ENCODE peak calls at places on chromosome 22, in four cellular contexts. One of them, this sample, is unnamed.

GRCh38 chr22:32801436-32802290 is at the start of gene TIMP3:
- DNase-seq in uterus: peak
- DNase-seq in CD4-positive, alpha-beta T cell: no peak
- DNase-seq in dermis microvascular lymphatic vessel endothelial cell: peak
- DNase-seq in this sample: peak

GRCh38 chr22:44542561-44543222 is 44.7 kb upstream of the RTL6 start:
- DNase-seq in uterus: no peak
- DNase-seq in CD4-positive, alpha-beta T cell: no peak
- DNase-seq in dermis microvascular lymphatic vessel endothelial cell: no peak
- DNase-seq in this sample: no peak

GRCh38 chr22:49768077-49768476 is 59.6 kb downstream of the BRD1 start:
- DNase-seq in uterus: no peak
- DNase-seq in CD4-positive, alpha-beta T cell: no peak
- DNase-seq in dermis microvascular lymphatic vessel endothelial cell: no peak
- DNase-seq in this sample: no peak

GRCh38 chr22:19921544-19922081 is 20.0 kb upstream of the COMT start:
- DNase-seq in uterus: no peak
- DNase-seq in CD4-positive, alpha-beta T cell: no peak
- DNase-seq in dermis microvascular lymphatic vessel endothelial cell: no peak
- DNase-seq in this sample: no peak

GRCh38 chr22:24994070-24994763 is 41.7 kb downstream of the KIAA1671 start:
- DNase-seq in uterus: no peak
- DNase-seq in CD4-positive, alpha-beta T cell: no peak
- DNase-seq in dermis microvascular lymphatic vessel endothelial cell: no peak
- DNase-seq in this sample: no peak

GRCh38 chr22:33743756-33744155 is 176.5 kb downstream of the LARGE1 start:
- DNase-seq in uterus: no peak
- DNase-seq in CD4-positive, alpha-beta T cell: no peak
- DNase-seq in dermis microvascular lymphatic vessel endothelial cell: no peak
- DNase-seq in this sample: no peak

GRCh38 chr22:40387758-40388157 is 17.4 kb downstream of the SGSM3 start:
- DNase-seq in uterus: no peak
- DNase-seq in CD4-positive, alpha-beta T cell: no peak
- DNase-seq in dermis microvascular lymphatic vessel endothelial cell: no peak
- DNase-seq in this sample: no peak

GRCh38 chr22:44738347-44738715 is 14.0 kb upstream of the ARHGAP8 start:
- DNase-seq in uterus: no peak
- DNase-seq in CD4-positive, alpha-beta T cell: no peak
- DNase-seq in dermis microvascular lymphatic vessel endothelial cell: no peak
- DNase-seq in this sample: no peak

GRCh38 chr22:49586873-49587272 is 240.8 kb downstream of the BRD1 start:
- DNase-seq in uterus: no peak
- DNase-seq in CD4-positive, alpha-beta T cell: no peak
- DNase-seq in dermis microvascular lymphatic vessel endothelial cell: no peak
- DNase-seq in this sample: no peak

GRCh38 chr22:42269407-42270177 is 861 bp downstream of the TCF20 start:
- DNase-seq in uterus: peak
- DNase-seq in CD4-positive, alpha-beta T cell: peak
- DNase-seq in dermis microvascular lymphatic vessel endothelial cell: peak
- DNase-seq in this sample: peak

GRCh38 chr22:29308791-29309262 is 2.4 kb downstream of the GAS2L1 start:
- DNase-seq in uterus: no peak
- DNase-seq in CD4-positive, alpha-beta T cell: no peak
- DNase-seq in dermis microvascular lymphatic vessel endothelial cell: peak
- DNase-seq in this sample: no peak

GRCh38 chr22:30943368-30943767 is 25.2 kb downstream of the MORC2 start:
- DNase-seq in uterus: no peak
- DNase-seq in CD4-positive, alpha-beta T cell: peak
- DNase-seq in dermis microvascular lymphatic vessel endothelial cell: no peak
- DNase-seq in this sample: no peak

GRCh38 chr22:27542602-27543001 is 259.0 kb downstream of the MN1 start:
- DNase-seq in uterus: no peak
- DNase-seq in CD4-positive, alpha-beta T cell: no peak
- DNase-seq in dermis microvascular lymphatic vessel endothelial cell: no peak
- DNase-seq in this sample: no peak

GRCh38 chr22:41799486-41800347 is 762 bp upstream of the CCDC134 start:
- DNase-seq in uterus: peak
- DNase-seq in CD4-positive, alpha-beta T cell: no peak
- DNase-seq in dermis microvascular lymphatic vessel endothelial cell: peak
- DNase-seq in this sample: peak

GRCh38 chr22:49935561-49935960 is 17.1 kb downstream of the CRELD2 start:
- DNase-seq in uterus: no peak
- DNase-seq in CD4-positive, alpha-beta T cell: peak
- DNase-seq in dermis microvascular lymphatic vessel endothelial cell: peak
- DNase-seq in this sample: no peak

GRCh38 chr22:35308480-35308945 is 8.8 kb downstream of the TOM1 start:
- DNase-seq in uterus: no peak
- DNase-seq in CD4-positive, alpha-beta T cell: no peak
- DNase-seq in dermis microvascular lymphatic vessel endothelial cell: no peak
- DNase-seq in this sample: no peak

GRCh38 chr22:47002692-47003091 is 240.2 kb downstream of the TBC1D22A start:
- DNase-seq in uterus: no peak
- DNase-seq in CD4-positive, alpha-beta T cell: no peak
- DNase-seq in dermis microvascular lymphatic vessel endothelial cell: no peak
- DNase-seq in this sample: no peak

GRCh38 chr22:19596680-19597398 is 72.6 kb upstream of the CLDN5 start:
- DNase-seq in uterus: no peak
- DNase-seq in CD4-positive, alpha-beta T cell: no peak
- DNase-seq in dermis microvascular lymphatic vessel endothelial cell: no peak
- DNase-seq in this sample: no peak

GRCh38 chr22:33561149-33561807 is 359.0 kb downstream of the LARGE1 start:
- DNase-seq in uterus: no peak
- DNase-seq in CD4-positive, alpha-beta T cell: no peak
- DNase-seq in dermis microvascular lymphatic vessel endothelial cell: no peak
- DNase-seq in this sample: peak

GRCh38 chr22:17930455-17931313 is 93.7 kb downstream of the MICAL3 start:
- DNase-seq in uterus: peak
- DNase-seq in CD4-positive, alpha-beta T cell: no peak
- DNase-seq in dermis microvascular lymphatic vessel endothelial cell: no peak
- DNase-seq in this sample: no peak

GRCh38 chr22:48197189-48197690 is 1434.8 kb downstream of the TBC1D22A start:
- DNase-seq in uterus: no peak
- DNase-seq in CD4-positive, alpha-beta T cell: no peak
- DNase-seq in dermis microvascular lymphatic vessel endothelial cell: no peak
- DNase-seq in this sample: no peak

GRCh38 chr22:40123387-40123786 is 54.3 kb upstream of the TNRC6B start:
- DNase-seq in uterus: no peak
- DNase-seq in CD4-positive, alpha-beta T cell: no peak
- DNase-seq in dermis microvascular lymphatic vessel endothelial cell: no peak
- DNase-seq in this sample: no peak

GRCh38 chr22:44950806-44951509 is 58.8 kb downstream of the PHF21B start:
- DNase-seq in uterus: no peak
- DNase-seq in CD4-positive, alpha-beta T cell: no peak
- DNase-seq in dermis microvascular lymphatic vessel endothelial cell: no peak
- DNase-seq in this sample: no peak

GRCh38 chr22:39545310-39546063 is 12.9 kb upstream of the RPS19BP1 start:
- DNase-seq in uterus: no peak
- DNase-seq in CD4-positive, alpha-beta T cell: peak
- DNase-seq in dermis microvascular lymphatic vessel endothelial cell: peak
- DNase-seq in this sample: no peak

GRCh38 chr22:30430933-30431332 is 5.4 kb downstream of the MTFP1 start:
- DNase-seq in uterus: no peak
- DNase-seq in CD4-positive, alpha-beta T cell: no peak
- DNase-seq in dermis microvascular lymphatic vessel endothelial cell: no peak
- DNase-seq in this sample: no peak